ENCODE peak calls at places on chromosome 12, in seven cellular contexts. T is ovary, H is heart left ventricle, Z is NB4, M is stomach, Q is IMR-90, X is Peyer's patch. E is an unnamed sample.

GRCh38 chr12:15848606-15849005 is 33.6 kb upstream of the STRAP start:
- DNase-seq in T (no peak), H (no peak), Z (no peak), M (no peak), Q (no peak), X (no peak), E (no peak)

GRCh38 chr12:10553148-10553547 is 47.5 kb downstream of the EIF2S3B start:
- DNase-seq in T (no peak), H (no peak), Z (no peak), M (no peak), Q (no peak), X (no peak), E (no peak)

GRCh38 chr12:76820888-76821482 is 57.1 kb downstream of the ZDHHC17 start:
- DNase-seq in T (no peak), H (no peak), Z (peak), M (no peak), Q (peak), X (no peak), E (peak)

GRCh38 chr12:95538002-95538401 is 13.3 kb downstream of the USP44 start:
- DNase-seq in T (no peak), H (no peak), Z (no peak), M (no peak), Q (no peak), X (no peak), E (no peak)

GRCh38 chr12:96770239-96770780 is 136.7 kb upstream of the NEDD1 start:
- DNase-seq in T (no peak), H (no peak), Z (no peak), M (no peak), Q (no peak), X (no peak), E (no peak)

GRCh38 chr12:68591716-68592437 is 18.8 kb upstream of the RAP1B start:
- DNase-seq in T (no peak), H (no peak), Z (no peak), M (no peak), Q (no peak), X (peak), E (no peak)

GRCh38 chr12:2902287-2902880 is 11.7 kb downstream of the TULP3 start:
- DNase-seq in T (no peak), H (no peak), Z (no peak), M (peak), Q (peak), X (peak), E (peak)

GRCh38 chr12:131827961-131828534 is at the start of gene MMP17:
- DNase-seq in T (no peak), H (peak), Z (peak), M (no peak), Q (peak), X (peak), E (no peak)

GRCh38 chr12:13411287-13411686 is 214.8 kb downstream of the EMP1 start:
- DNase-seq in T (no peak), H (no peak), Z (no peak), M (no peak), Q (no peak), X (no peak), E (no peak)

GRCh38 chr12:5665615-5666014 is 233.7 kb downstream of the NTF3 start:
- DNase-seq in T (no peak), H (no peak), Z (no peak), M (no peak), Q (peak), X (no peak), E (no peak)

GRCh38 chr12:53744730-53745129 is 7.0 kb downstream of the CISTR start:
- DNase-seq in T (no peak), H (no peak), Z (no peak), M (no peak), Q (no peak), X (no peak), E (no peak)

GRCh38 chr12:53744130-53744441 is 7.7 kb downstream of the CISTR start:
- DNase-seq in T (no peak), H (no peak), Z (no peak), M (no peak), Q (no peak), X (no peak), E (no peak)

GRCh38 chr12:53746592-53747491 is 4.9 kb downstream of the CISTR start:
- DNase-seq in T (peak), H (peak), Z (peak), M (peak), Q (peak), X (peak), E (peak)

GRCh38 chr12:53740130-53740491 is 11.7 kb downstream of the CISTR start:
- DNase-seq in T (no peak), H (no peak), Z (no peak), M (no peak), Q (no peak), X (no peak), E (no peak)

DNA sequence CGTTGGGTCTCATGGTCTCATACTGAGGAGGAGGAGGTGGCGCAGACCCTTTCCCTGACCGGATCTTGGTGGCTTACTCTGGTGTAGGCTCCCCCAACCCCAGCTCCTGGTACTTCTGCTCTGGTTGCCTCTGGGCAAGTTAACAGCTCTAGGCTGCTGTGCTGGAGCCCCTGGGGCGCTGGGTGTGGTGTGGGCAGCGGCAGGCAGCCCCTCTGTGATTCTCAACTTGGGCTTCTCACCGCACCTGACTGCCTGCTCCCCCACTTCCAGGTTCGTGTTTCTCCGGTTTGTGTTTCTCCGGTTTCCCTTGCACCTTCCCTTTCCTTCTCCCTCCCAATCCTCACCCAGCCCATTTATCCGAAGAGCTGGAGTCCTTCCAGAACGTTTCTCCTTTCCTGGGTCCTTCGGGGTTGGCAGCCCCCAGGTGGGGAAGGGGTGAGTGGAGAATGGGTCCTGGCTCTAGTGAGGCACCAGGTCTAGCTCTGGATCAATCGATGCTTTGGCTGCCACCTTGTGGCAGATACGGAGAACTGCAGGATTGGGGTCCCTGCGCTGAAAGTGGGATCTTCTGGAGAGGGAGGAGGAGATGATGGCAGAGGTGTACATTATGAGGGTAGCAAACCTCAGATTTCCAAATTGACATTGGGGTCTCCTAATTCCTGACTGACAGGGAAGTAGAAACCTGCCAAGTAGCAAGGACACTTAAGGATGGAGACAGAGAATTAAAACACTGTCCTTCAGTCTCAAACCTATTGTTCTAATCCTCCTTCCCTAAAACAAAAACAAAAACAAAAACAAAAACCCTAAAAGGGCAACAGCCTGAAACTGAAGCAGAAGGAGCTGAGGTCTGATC is 8.3 kb downstream of the CISTR start:
- DNase-seq in T (no peak), H (no peak), Z (peak), M (peak), Q (peak), X (peak), E (peak)
- H3K4me3 ChIP-seq in T (no peak), H (peak), Z (no peak), M (no peak), Q (no peak), X (no peak), E (no peak)

GRCh38 chr12:6953417-6954315 is 2.5 kb downstream of the PTPN6 start:
- DNase-seq in T (no peak), H (peak), Z (peak), M (peak), Q (no peak), X (peak), E (no peak)
- TF ChIP-seq POLR2A in T (no peak), H (no peak), Z (peak), M (no peak), Q (no peak), X (no peak), E (peak)

GRCh38 chr12:50110762-50111416 is 1.1 kb upstream of the COX14 start:
- DNase-seq in T (peak), H (peak), Z (peak), M (peak), Q (peak), X (peak), E (peak)
- H3K4me3 ChIP-seq in T (no peak), H (peak), Z (no peak), M (peak), Q (no peak), X (peak), E (no peak)

DNA sequence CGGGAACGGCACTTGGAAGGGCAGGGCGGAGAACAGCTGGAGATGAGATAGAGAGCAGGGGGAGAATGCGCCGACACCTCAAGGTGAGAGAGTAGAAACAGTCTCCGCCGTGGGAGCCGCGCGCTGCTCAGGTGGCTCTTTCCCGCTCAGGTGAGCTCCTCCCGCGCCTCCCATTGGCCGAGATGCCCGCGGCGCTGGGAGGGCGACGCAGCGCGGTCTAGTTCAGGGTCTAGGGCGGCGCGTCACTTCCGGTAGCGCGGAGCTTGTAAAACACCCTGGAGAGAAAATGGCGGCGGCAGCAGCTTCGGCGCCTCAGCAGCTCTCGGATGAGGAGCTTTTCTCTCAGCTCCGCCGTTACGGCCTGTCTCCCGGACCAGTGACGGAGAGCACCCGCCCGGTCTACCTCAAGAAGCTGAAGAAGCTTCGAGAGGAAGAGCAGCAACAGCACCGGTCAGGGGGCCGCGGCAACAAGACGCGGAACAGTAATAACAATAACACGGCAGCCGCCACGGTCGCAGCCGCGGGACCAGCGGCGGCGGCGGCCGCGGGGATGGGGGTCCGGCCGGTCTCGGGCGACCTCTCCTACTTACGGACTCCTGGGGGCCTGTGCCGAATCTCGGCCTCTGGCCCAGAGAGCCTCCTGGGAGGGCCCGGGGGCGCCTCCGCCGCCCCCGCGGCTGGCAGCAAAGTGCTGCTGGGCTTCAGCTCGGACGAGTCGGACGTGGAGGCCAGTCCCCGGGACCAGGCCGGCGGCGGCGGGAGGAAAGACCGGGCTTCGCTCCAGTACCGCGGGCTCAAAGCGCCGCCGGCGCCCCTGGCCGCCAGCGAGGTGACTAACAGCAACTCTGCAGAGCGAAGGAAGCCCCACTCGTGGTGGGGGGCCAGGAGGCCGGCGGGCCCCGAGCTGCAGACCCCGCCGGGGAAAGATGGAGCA is at the start of gene LEMD3:
- DNase-seq in T (peak), H (peak), Z (peak), M (peak), Q (peak), X (peak), E (peak)
- TF ChIP-seq POLR2A in T (peak), H (no peak), Z (peak), M (peak), Q (peak), X (peak), E (peak)

GRCh38 chr12:124928095-124928911 is 13.9 kb upstream of the UBC start:
- DNase-seq in T (peak), H (peak), Z (no peak), M (peak), Q (peak), X (peak), E (peak)
- H3K4me3 ChIP-seq in T (peak), H (peak), Z (peak), M (peak), Q (peak), X (peak), E (no peak)

GRCh38 chr12:110349521-110350151 is 53.9 kb downstream of the ANAPC7 start:
- DNase-seq in T (no peak), H (no peak), Z (peak), M (no peak), Q (no peak), X (peak), E (no peak)
- TF ChIP-seq POLR2A in T (no peak), H (no peak), Z (no peak), M (no peak), Q (no peak), X (no peak), E (no peak)

GRCh38 chr12:75161495-75161894 is 48.1 kb downstream of the KCNC2 start:
- DNase-seq in T (no peak), H (no peak), Z (no peak), M (no peak), Q (no peak), X (no peak), E (no peak)
- H3K4me3 ChIP-seq in T (no peak), H (no peak), Z (no peak), M (no peak), Q (no peak), X (no peak), E (no peak)

GRCh38 chr12:49131051-49131972 is at the start of gene TUBA1B:
- DNase-seq in T (peak), H (peak), Z (peak), M (peak), Q (peak), X (peak), E (peak)
- TF ChIP-seq POLR2A in T (peak), H (no peak), Z (peak), M (peak), Q (peak), X (peak), E (peak)

DNA sequence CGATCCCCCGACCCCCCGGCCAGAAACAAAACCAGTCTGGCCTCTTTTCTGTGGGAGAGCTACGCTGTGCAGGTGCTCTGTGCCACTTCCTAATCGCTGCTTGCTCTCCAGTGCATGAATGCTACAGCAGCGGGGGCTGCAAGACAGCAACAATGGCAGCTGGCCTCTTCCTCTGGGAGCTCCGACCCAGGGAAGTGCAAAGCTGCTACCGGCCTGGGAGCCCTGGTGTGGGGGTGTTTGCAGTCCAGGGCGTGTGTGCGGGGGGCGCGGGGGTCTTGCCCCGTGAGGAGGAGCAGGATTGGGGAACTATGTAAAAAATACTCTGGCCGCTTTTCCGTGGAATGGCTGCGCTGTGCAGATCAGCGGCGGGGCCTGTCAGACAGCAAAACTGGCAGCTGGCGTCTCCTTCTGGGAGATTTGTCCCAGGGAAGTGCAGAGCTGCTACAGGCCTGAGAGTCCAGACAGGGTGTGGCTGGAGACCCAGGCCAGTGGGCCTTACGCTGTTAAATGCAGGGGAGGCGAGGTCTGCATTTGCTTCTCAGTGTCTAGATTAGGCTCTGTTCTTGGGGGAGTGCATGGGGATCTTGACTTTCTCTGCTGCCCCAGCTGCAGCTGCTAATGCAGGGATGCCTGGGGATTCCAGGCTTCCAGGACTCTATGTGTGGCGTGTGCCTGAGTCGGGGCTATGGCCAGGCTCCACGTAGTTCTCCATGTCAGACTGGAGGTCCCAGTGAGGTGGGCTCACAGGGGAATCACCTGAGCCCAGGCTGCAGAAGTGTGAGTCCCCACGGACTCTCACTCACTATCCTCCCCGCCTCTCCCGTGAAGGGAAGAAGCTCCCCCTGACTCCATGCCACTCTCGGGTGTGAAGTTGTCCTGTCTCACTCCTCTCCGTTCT is 344.5 kb downstream of the AEBP2 start:
- DNase-seq in T (no peak), H (peak), Z (no peak), M (no peak), Q (no peak), X (no peak), E (no peak)
- H3K4me3 ChIP-seq in T (no peak), H (peak), Z (no peak), M (no peak), Q (no peak), X (no peak), E (no peak)

GRCh38 chr12:31710021-31710818 is 18.6 kb downstream of the AMN1 start:
- DNase-seq in T (no peak), H (no peak), Z (no peak), M (no peak), Q (no peak), X (no peak), E (no peak)

GRCh38 chr12:31712877-31713276 is 15.9 kb downstream of the AMN1 start:
- DNase-seq in T (no peak), H (no peak), Z (no peak), M (no peak), Q (no peak), X (no peak), E (no peak)

GRCh38 chr12:31714406-31715271 is 14.2 kb downstream of the AMN1 start:
- DNase-seq in T (no peak), H (no peak), Z (no peak), M (no peak), Q (no peak), X (no peak), E (no peak)

GRCh38 chr12:31715283-31715825 is 13.5 kb downstream of the AMN1 start:
- DNase-seq in T (no peak), H (no peak), Z (peak), M (no peak), Q (peak), X (no peak), E (no peak)
- TF ChIP-seq POLR2A in T (no peak), H (no peak), Z (no peak), M (no peak), Q (no peak), X (no peak), E (no peak)